ENCODE peak calls at places on chromosomes 4 and X, in ten cellular contexts. I is astrocyte of the spinal cord; O is fibroblast of lung; V is uterus; C is CD8-positive, alpha-beta T cell; A is pancreas; E is tibial nerve; J is fibroblast of the aortic adventitia; Q is AG10803; K is endothelial cell. W is an unnamed sample.

GRCh38 chrX:50114113-50114512 is 86.7 kb downstream of the AKAP4 start:
- DNase-seq in Q (no peak), O (no peak), C (no peak), J (no peak), E (no peak), A (no peak), V (no peak), I (no peak), K (no peak), W (no peak)

GRCh38 chr4:146550161-146550560 is 28.4 kb upstream of the SLC10A7 start:
- DNase-seq in I (no peak), E (no peak), C (no peak), J (no peak), K (no peak), Q (no peak), O (no peak), V (no peak), A (no peak), W (no peak)

GRCh38 chrX:48531359-48531954 is 8.1 kb upstream of the TBC1D25 start:
- DNase-seq in I (peak), K (no peak), C (no peak), V (no peak), J (peak), O (peak), Q (peak), A (no peak), E (no peak), W (no peak)

GRCh38 chr4:165052627-165053026 is 1.0 kb upstream of the TRIM75 start:
- DNase-seq in E (no peak), J (no peak), C (no peak), O (no peak), V (no peak), I (no peak), Q (no peak), K (no peak), A (no peak), W (no peak)

GRCh38 chr4:63757919-63758318 is 651.3 kb downstream of the TECRL start:
- DNase-seq in K (no peak), Q (no peak), A (no peak), E (no peak), V (no peak), J (no peak), O (no peak), C (no peak), I (no peak), W (no peak)

GRCh38 chrX:112368371-112368770 is 285.8 kb upstream of the TRPC5 start:
- DNase-seq in Q (no peak), O (no peak), E (no peak), V (no peak), K (peak), C (no peak), A (no peak), J (no peak), I (no peak), W (no peak)

GRCh38 chr4:168511780-168512467 is 15.1 kb downstream of the PALLD start:
- DNase-seq in O (no peak), E (no peak), J (no peak), I (no peak), K (no peak), V (no peak), A (no peak), C (peak), Q (no peak), W (no peak)

GRCh38 chr4:8419222-8420041 is 21.1 kb downstream of the ACOX3 start:
- DNase-seq in I (no peak), V (no peak), J (no peak), E (no peak), Q (no peak), K (no peak), C (no peak), A (no peak), O (peak), W (no peak)

GRCh38 chr4:80101768-80102116 is 28.7 kb upstream of the ANTXR2 start:
- DNase-seq in I (no peak), O (peak), C (no peak), E (no peak), V (no peak), K (no peak), J (peak), Q (no peak), A (no peak), W (no peak)

GRCh38 chr4:52983563-52984303 is 121.6 kb downstream of the RASL11B start:
- DNase-seq in V (no peak), A (no peak), K (peak), Q (peak), I (peak), O (peak), E (peak), J (peak), C (no peak), W (no peak)

GRCh38 chrX:21946925-21947641 is 6.6 kb downstream of the SMS start:
- DNase-seq in E (no peak), V (no peak), I (peak), C (no peak), K (no peak), O (peak), A (no peak), Q (peak), J (peak), W (no peak)

GRCh38 chrX:23727206-23727605 is 15.9 kb downstream of the ACOT9 start:
- DNase-seq in Q (no peak), V (no peak), A (no peak), J (no peak), C (no peak), K (no peak), O (no peak), E (no peak), I (no peak), W (no peak)

GRCh38 chr4:165440415-165440882 is 61.6 kb downstream of the CPE start:
- DNase-seq in E (no peak), Q (peak), J (peak), A (no peak), C (no peak), V (no peak), O (peak), K (no peak), I (peak), W (no peak)

GRCh38 chr4:5710065-5710961 is 688 bp upstream of the EVC start:
- DNase-seq in J (peak), A (no peak), Q (peak), E (no peak), O (peak), I (peak), K (peak), V (no peak), C (no peak), W (no peak)

GRCh38 chr4:152935138-152935537 is 985 bp upstream of the FHDC1 start:
- DNase-seq in O (no peak), K (no peak), I (no peak), C (no peak), J (no peak), Q (no peak), A (peak), E (no peak), V (no peak), W (no peak)

GRCh38 chr4:147440442-147440841 is 40.5 kb upstream of the EDNRA start:
- DNase-seq in A (no peak), C (no peak), E (no peak), J (peak), Q (no peak), O (peak), K (no peak), I (no peak), V (no peak), W (no peak)

GRCh38 chr4:154124539-154125255 is 335.8 kb upstream of the SFRP2 start:
- DNase-seq in J (peak), C (no peak), E (no peak), V (no peak), O (peak), I (peak), K (no peak), Q (peak), A (no peak), W (no peak)

GRCh38 chr4:25129926-25130325 is 30.3 kb downstream of the SEPSECS start:
- DNase-seq in C (no peak), J (no peak), K (no peak), O (peak), Q (peak), V (no peak), I (no peak), E (no peak), A (no peak), W (no peak)

GRCh38 chr4:30429813-30430466 is 290.2 kb upstream of the PCDH7 start:
- DNase-seq in E (no peak), I (peak), A (no peak), C (no peak), V (no peak), K (no peak), O (peak), Q (peak), J (peak), W (no peak)

GRCh38 chr4:14180166-14180565 is 552.6 kb upstream of the BOD1L1 start:
- DNase-seq in J (no peak), K (no peak), Q (no peak), C (no peak), I (no peak), V (no peak), A (no peak), E (no peak), O (no peak), W (no peak)

GRCh38 chr4:15659768-15660394 is 4.7 kb upstream of the FBXL5 start:
- DNase-seq in C (no peak), Q (peak), I (no peak), K (no peak), J (peak), V (no peak), A (no peak), O (peak), E (peak), W (no peak)

GRCh38 chrX:112874140-112874539 is 33.5 kb upstream of the AMOT start:
- DNase-seq in J (peak), V (no peak), Q (peak), A (no peak), C (no peak), O (peak), K (no peak), I (no peak), E (no peak), W (no peak)

GRCh38 chr4:14874990-14875389 is 127.3 kb upstream of the CPEB2 start:
- DNase-seq in J (no peak), Q (no peak), K (no peak), E (no peak), C (no peak), O (no peak), I (no peak), A (no peak), V (no peak), W (no peak)

GRCh38 chr4:54165011-54165410 is 64.1 kb upstream of the PDGFRA start:
- DNase-seq in K (no peak), C (no peak), V (no peak), J (no peak), Q (no peak), A (no peak), I (no peak), O (peak), E (no peak), W (no peak)

GRCh38 chr4:55125087-55125721 is at the start of gene KDR:
- DNase-seq in Q (peak), E (no peak), I (peak), V (peak), O (peak), A (no peak), C (no peak), K (peak), J (peak), W (no peak)

GRCh38 chr4:17232575-17233253 is 279.2 kb downstream of the QDPR start:
- DNase-seq in I (peak), J (peak), E (peak), C (no peak), A (no peak), V (peak), O (peak), Q (peak), K (no peak), W (no peak)

GRCh38 chr4:128528793-128529553 is 241.4 kb upstream of the PGRMC2 start:
- DNase-seq in I (peak), J (peak), Q (peak), V (no peak), C (no peak), A (no peak), O (peak), K (no peak), E (peak), W (no peak)

GRCh38 chr4:186554890-186555827 is at the start of gene MTNR1A:
- DNase-seq in K (peak), J (no peak), I (peak), V (no peak), A (peak), C (no peak), Q (no peak), O (peak), E (no peak), W (no peak)
- TF ChIP-seq CTCF in K (peak), J (no peak), I (peak), V (no peak), A (no peak), C (no peak), Q (no peak), O (no peak), E (no peak), W (no peak)

GRCh38 chr4:137531951-137532868 is at the start of gene PCDH18:
- DNase-seq in J (peak), Q (peak), A (peak), K (peak), C (no peak), V (peak), O (peak), I (peak), E (peak), W (no peak)

GRCh38 chr4:137535718-137536117 is 3.4 kb upstream of the PCDH18 start:
- DNase-seq in A (no peak), K (no peak), C (no peak), Q (no peak), J (no peak), V (no peak), I (no peak), E (no peak), O (no peak), W (no peak)

GRCh38 chr4:137534516-137534915 is 2.2 kb upstream of the PCDH18 start:
- DNase-seq in E (no peak), Q (peak), A (no peak), C (no peak), V (no peak), K (no peak), O (peak), J (peak), I (no peak), W (no peak)

GRCh38 chr4:137532869-137533236 is 559 bp upstream of the PCDH18 start:
- DNase-seq in K (no peak), I (peak), V (no peak), J (no peak), E (no peak), O (peak), Q (no peak), C (no peak), A (no peak), W (no peak)

DNA sequence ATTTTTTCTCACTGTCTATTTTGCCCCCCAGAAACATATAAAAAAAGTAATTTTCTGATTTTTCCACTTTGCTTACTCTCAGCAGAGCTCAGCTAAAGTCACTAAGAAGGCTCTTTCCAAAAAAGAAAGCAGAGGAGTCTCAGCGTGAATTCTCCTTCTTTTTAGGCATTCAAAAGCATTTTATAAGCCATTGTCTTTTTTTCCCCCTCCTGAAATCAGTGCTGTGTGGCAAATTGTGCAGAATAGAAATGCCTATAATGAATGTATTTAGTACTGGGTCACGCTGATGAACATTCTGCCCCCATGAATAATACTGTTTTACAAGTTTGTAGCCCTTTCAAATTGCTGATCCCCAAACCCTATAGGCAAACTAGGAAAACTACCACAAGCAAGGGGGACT is 1.6 kb upstream of the PCDH18 start:
- DNase-seq in I (no peak), O (no peak), V (no peak), K (no peak), J (no peak), Q (no peak), C (no peak), A (no peak), E (no peak), W (no peak)
- TF ChIP-seq CTCF in I (no peak), O (no peak), V (no peak), K (no peak), J (no peak), Q (no peak), C (no peak), A (no peak), E (no peak), W (no peak)

DNA sequence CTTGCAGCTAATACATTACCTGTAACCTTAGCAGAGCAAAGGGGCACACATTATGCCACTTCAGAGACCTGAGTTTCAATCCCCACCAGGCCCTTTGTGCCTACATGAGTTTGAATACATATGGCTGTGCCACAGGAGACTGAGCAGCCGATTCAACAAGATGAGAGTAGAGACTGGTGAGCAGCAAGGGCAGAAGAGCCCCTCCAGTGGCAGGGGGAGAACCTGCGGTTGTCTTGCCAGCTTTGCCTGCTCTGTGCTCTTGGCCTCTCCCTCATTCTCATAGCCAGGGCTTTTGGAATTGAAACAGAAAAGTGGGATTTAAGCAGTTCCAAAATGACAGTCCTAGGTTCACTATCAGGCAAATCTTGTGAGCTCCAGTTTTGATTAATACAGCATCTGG is 52.3 kb upstream of the CLNK start:
- DNase-seq in I (no peak), Q (no peak), E (no peak), K (no peak), J (no peak), O (no peak), V (no peak), C (no peak), A (no peak), W (no peak)
- TF ChIP-seq CTCF in I (no peak), Q (no peak), E (no peak), K (no peak), J (no peak), O (no peak), V (no peak), C (no peak), A (no peak), W (no peak)

DNA sequence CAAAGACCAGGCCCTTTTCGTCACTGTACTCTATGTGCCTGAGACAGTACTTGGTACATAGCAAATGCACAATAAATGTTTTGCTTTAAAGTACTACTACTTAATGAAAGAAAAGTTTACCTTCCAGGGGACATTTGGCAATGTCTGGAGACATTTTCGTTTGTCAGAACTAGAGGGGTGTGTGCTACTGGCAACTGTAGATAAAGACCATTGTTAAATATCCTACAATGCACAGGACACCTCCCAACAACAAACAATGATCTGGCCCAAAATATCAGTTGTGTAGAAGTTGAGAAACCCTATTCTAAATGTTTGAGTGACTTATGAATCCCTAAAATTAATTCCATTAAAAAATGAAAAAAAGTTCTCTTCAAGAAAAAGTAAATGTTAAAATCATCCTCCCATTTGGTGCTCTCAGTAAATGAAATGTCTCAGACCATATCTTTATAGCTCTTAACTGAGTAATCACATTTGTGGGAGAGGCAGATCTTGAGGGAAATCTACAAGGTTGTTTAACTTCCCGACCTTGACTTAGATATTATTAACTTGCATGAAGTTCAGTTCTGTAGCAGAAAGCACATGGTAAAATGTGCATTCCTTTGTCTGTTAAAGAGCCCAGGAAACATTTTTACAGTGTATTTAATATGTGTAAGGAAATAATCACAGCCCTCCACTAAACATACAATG is 18.5 kb downstream of the EGFL6 start:
- DNase-seq in O (no peak), I (no peak), J (no peak), V (no peak), C (no peak), E (no peak), A (no peak), K (no peak), Q (no peak), W (no peak)
- TF ChIP-seq CTCF in O (no peak), I (no peak), J (no peak), V (no peak), C (no peak), E (no peak), A (no peak), K (no peak), Q (no peak), W (no peak)

DNA sequence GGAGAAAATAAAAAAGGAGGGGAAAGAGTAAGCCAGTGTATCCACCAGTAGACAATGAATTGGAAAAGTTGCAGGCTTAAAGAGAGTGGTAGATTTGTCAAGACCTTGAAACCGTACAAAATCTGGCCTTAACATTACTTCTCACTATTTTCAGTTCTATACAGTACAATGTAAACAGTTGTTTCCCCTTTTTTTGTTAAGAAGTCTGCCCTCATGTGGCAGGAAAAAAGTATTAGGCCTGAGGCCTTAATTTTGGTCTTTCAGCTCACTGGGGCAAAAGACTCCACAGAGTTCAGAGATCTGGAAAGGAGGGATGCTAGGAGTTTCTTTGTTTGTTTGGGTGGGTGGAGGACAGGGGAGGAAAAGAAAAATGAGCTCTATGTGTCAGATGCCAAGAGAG is 92.8 kb upstream of the CCDC160 start:
- DNase-seq in A (no peak), O (no peak), E (no peak), Q (no peak), I (no peak), V (no peak), C (no peak), J (peak), K (no peak), W (no peak)
- TF ChIP-seq CTCF in A (peak), O (peak), E (no peak), Q (peak), I (peak), V (no peak), C (no peak), J (peak), K (peak), W (no peak)

GRCh38 chr4:176191974-176192373 is 3.4 kb downstream of the SPATA4 start:
- DNase-seq in O (peak), V (no peak), I (peak), K (no peak), J (peak), C (no peak), A (no peak), E (no peak), Q (peak), W (no peak)
- TF ChIP-seq CTCF in O (no peak), V (no peak), I (no peak), K (no peak), J (no peak), C (no peak), A (no peak), E (no peak), Q (peak), W (no peak)

W was measured in activated B cell treated with CpG ODN at 0.5 μM for 24 hours.